ENCODE peak calls at places on chromosomes 4 and X, in seven cellular contexts. Y is ELR, S is GM12865, Q is MCF 10A, D is progenitor cell of endocrine pancreas, R is HFFc6, L is Kasumi-1. B is an unnamed sample.

GRCh38 chr4:3112979-3113469 is 38.5 kb downstream of the HTT start:
- DNase-seq in Y (peak; percentile 45), S (no peak), Q (no peak), D (no peak), R (no peak), L (no peak), B (no peak)

GRCh38 chr4:174324246-174324645 is 40.5 kb downstream of the CEP44 start:
- DNase-seq in Y (no peak), S (no peak), Q (no peak), D (no peak), R (no peak), L (no peak), B (no peak)

GRCh38 chr4:85092943-85093342 is 126.5 kb upstream of the WDFY3 start:
- DNase-seq in Y (no peak), S (no peak), Q (no peak), D (no peak), R (no peak), L (no peak), B (no peak)

GRCh38 chr4:105894570-105895323 is 524 bp upstream of the NPNT start:
- DNase-seq in Y (no peak), S (peak; percentile 23), Q (no peak), D (no peak), R (no peak), L (no peak), B (no peak)

GRCh38 chr4:108825737-108826136 is 62.9 kb upstream of the ETNPPL start:
- DNase-seq in Y (no peak), S (no peak), Q (no peak), D (no peak), R (no peak), L (no peak), B (no peak)

GRCh38 chr4:168868044-168868855 is 141.8 kb downstream of the CBR4 start:
- DNase-seq in Y (peak; percentile 69), S (no peak), Q (peak; percentile 71), D (no peak), R (peak; percentile 55), L (no peak), B (no peak)

GRCh38 chr4:20565075-20565721 is 135.1 kb upstream of the PACRGL start:
- DNase-seq in Y (no peak), S (no peak), Q (no peak), D (no peak), R (no peak), L (no peak), B (no peak)

GRCh38 chr4:53990641-53991040 is 73.8 kb downstream of the CHIC2 start:
- DNase-seq in Y (no peak), S (no peak), Q (no peak), D (no peak), R (no peak), L (no peak), B (no peak)

GRCh38 chr4:23981328-23981727 is 91.5 kb upstream of the PPARGC1A start:
- DNase-seq in Y (peak; percentile 40), S (no peak), Q (peak; percentile 5), D (no peak), R (no peak), L (no peak), B (no peak)

GRCh38 chr4:69849297-69849696 is 10.6 kb downstream of the SULT1E1 start:
- DNase-seq in Y (no peak), S (no peak), Q (no peak), D (no peak), R (no peak), L (no peak), B (no peak)

GRCh38 chr4:79065262-79065661 is 126.0 kb upstream of the PAQR3 start:
- DNase-seq in Y (no peak), S (peak; percentile 6), Q (no peak), D (no peak), R (no peak), L (no peak), B (no peak)

GRCh38 chr4:185204238-185204910 is 574 bp upstream of the CFAP97 start:
- DNase-seq in Y (peak; percentile 43), S (peak; percentile 53), Q (peak; percentile 45), D (no peak), R (no peak), L (peak; percentile 11), B (no peak)

GRCh38 chr4:26372525-26373172 is 51.8 kb downstream of the RBPJ start:
- DNase-seq in Y (peak; percentile 84), S (peak; percentile 90), Q (peak; percentile 40), D (no peak), R (peak; percentile 76), L (peak; percentile 72), B (no peak)

GRCh38 chr4:122334828-122335227 is 44.0 kb upstream of the ADAD1 start:
- DNase-seq in Y (no peak), S (no peak), Q (no peak), D (no peak), R (no peak), L (no peak), B (no peak)

GRCh38 chr4:107801766-107802211 is 22.9 kb upstream of the SGMS2 start:
- DNase-seq in Y (peak; percentile 72), S (no peak), Q (peak; percentile 71), D (no peak), R (peak; percentile 60), L (no peak), B (no peak)

GRCh38 chrX:135931644-135932487 is 38.4 kb downstream of the SAGE1 start:
- DNase-seq in Y (peak; percentile 49), S (peak; percentile 43), Q (peak; percentile 62), D (peak; percentile 28), R (no peak), L (peak; percentile 23), B (no peak)

GRCh38 chr4:80592950-80593349 is 257.4 kb downstream of the CFAP299 start:
- DNase-seq in Y (peak; percentile 11), S (peak; percentile 7), Q (peak; percentile 14), D (no peak), R (no peak), L (no peak), B (no peak)

GRCh38 chrX:55161581-55161980 is 58.6 kb upstream of the PAGE5 start:
- DNase-seq in Y (peak; percentile 26), S (no peak), Q (peak; percentile 2), D (no peak), R (no peak), L (no peak), B (no peak)

B was measured in thoracic aorta.